ENCODE peak calls at places on chromosomes 6 and 20, in eight cellular contexts. J, N, R, E, S, F, L and M are unnamed samples.

GRCh38 chr20:34538671-34539123 is 19.8 kb upstream of the MAP1LC3A start:
- DNase-seq in R (peak), E (peak), J (peak), S (no peak), L (peak), N (peak), F (no peak), M (peak)

GRCh38 chr20:64244870-64245603 is 10.5 kb upstream of the PCMTD2 start:
- DNase-seq in N (no peak), R (no peak), J (peak), F (no peak), L (no peak), E (no peak), S (no peak), M (no peak)

GRCh38 chr20:52340036-52340634 is 148.6 kb upstream of the ZFP64 start:
- DNase-seq in R (no peak), S (no peak), J (no peak), F (no peak), N (no peak), L (no peak), E (no peak), M (no peak)

GRCh38 chr6:73704260-73704659 is 8.3 kb downstream of the CD109 start:
- DNase-seq in N (no peak), S (no peak), E (no peak), F (no peak), R (no peak), L (no peak), J (no peak), M (no peak)

GRCh38 chr20:6311097-6311496 is 188.3 kb upstream of the FERMT1 start:
- DNase-seq in J (no peak), L (no peak), N (no peak), R (no peak), S (no peak), F (no peak), E (no peak), M (no peak)

GRCh38 chr6:105326216-105326615 is 76.7 kb downstream of the PREP start:
- DNase-seq in E (no peak), S (no peak), N (peak), R (no peak), L (no peak), F (no peak), J (peak), M (no peak)

GRCh38 chr20:59955131-59955796 is 3.0 kb upstream of the CDH26 start:
- DNase-seq in R (no peak), E (peak), S (no peak), F (no peak), N (no peak), L (no peak), J (no peak), M (no peak)

GRCh38 chr6:5422321-5422915 is 161.1 kb downstream of the FARS2 start:
- DNase-seq in J (peak), F (no peak), E (peak), L (peak), R (no peak), S (no peak), N (peak), M (no peak)

GRCh38 chr20:14544688-14545087 is 207.3 kb upstream of the FLRT3 start:
- DNase-seq in J (no peak), F (no peak), L (peak), E (no peak), N (no peak), R (no peak), S (no peak), M (no peak)

GRCh38 chr6:4693158-4693557 is 83.0 kb upstream of the CDYL start:
- DNase-seq in E (no peak), L (no peak), N (no peak), S (no peak), R (no peak), J (no peak), F (no peak), M (no peak)

GRCh38 chr20:48478806-48479550 is 348.8 kb downstream of the PREX1 start:
- DNase-seq in F (no peak), J (no peak), N (no peak), E (no peak), L (no peak), S (no peak), R (no peak), M (no peak)

GRCh38 chr6:43739642-43740091 is 30.3 kb upstream of the VEGFA start:
- DNase-seq in E (no peak), J (no peak), F (no peak), R (no peak), S (peak), N (no peak), L (no peak), M (no peak)

GRCh38 chr6:106849130-106849529 is 125.4 kb downstream of the CD24 start:
- DNase-seq in J (no peak), R (no peak), S (no peak), L (peak), F (no peak), E (no peak), N (no peak), M (no peak)

GRCh38 chr20:3115190-3116107 is 30.9 kb upstream of the AVP start:
- DNase-seq in R (peak), F (no peak), S (no peak), J (no peak), N (peak), L (peak), E (peak), M (no peak)

GRCh38 chr6:24798740-24799540 is at the start of gene ARMH2:
- DNase-seq in L (peak), F (no peak), J (no peak), N (no peak), R (no peak), S (no peak), E (no peak), M (no peak)

GRCh38 chr6:169501128-169501527 is 200.7 kb downstream of the WDR27 start:
- DNase-seq in F (no peak), E (no peak), J (no peak), S (no peak), L (no peak), R (no peak), N (no peak), M (no peak)

GRCh38 chr6:129835691-129836090 is 25.4 kb downstream of the TMEM244 start:
- DNase-seq in J (peak), N (no peak), F (no peak), E (no peak), S (no peak), L (no peak), R (no peak), M (no peak)

GRCh38 chr6:28738396-28738765 is 185.4 kb downstream of the TRIM27 start:
- DNase-seq in S (no peak), N (no peak), J (no peak), L (no peak), E (peak), R (no peak), F (no peak), M (no peak)

GRCh38 chr6:113447088-113447831 is 409.9 kb upstream of the MARCKS start:
- DNase-seq in N (no peak), R (no peak), L (no peak), F (no peak), J (no peak), E (no peak), S (no peak), M (no peak)

GRCh38 chr6:161132384-161132783 is 140.8 kb downstream of the MAP3K4 start:
- DNase-seq in E (no peak), J (no peak), F (no peak), L (no peak), N (no peak), R (no peak), S (no peak), M (no peak)

GRCh38 chr6:125310994-125311649 is 9.4 kb upstream of the HDDC2 start:
- DNase-seq in F (no peak), E (peak), R (peak), L (peak), N (peak), J (no peak), S (no peak), M (no peak)

DNA sequence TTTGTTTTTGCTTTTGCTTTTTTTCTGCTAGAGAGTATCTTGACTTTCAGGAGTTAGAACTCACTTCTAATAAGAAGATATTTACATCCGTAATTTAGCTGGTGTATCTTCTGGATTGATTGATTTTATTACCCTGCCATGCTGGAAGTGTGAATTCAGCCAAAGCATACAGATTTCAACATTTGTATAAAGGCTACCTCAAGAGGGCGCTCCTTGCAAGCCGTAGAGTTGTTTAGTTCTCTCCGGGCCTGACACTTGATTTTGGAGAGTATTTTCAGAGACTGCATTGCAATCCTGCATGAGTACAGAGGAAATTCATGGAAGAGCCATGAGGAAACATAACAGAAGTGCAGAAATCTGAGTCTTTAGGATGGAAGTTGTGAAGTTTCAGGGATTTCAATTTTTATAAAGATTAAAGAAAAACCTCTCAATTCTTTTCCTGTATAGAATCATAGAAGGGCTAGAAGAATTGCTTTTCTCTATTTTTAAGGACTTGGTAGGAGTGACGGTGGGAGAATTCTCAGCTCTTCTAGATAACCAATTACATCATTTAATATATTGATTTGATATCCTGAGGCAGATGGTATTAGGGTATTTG is 66.7 kb upstream of the TIAM2 start:
- DNase-seq in E (peak), S (no peak), L (peak), F (no peak), N (peak), R (peak), J (peak), M (no peak)
- TF ChIP-seq CTCF in E (peak), S (peak), L (peak), F (peak), N (peak), R (peak), J (peak), M (no peak)

GRCh38 chr20:62961799-62962198 is 9.3 kb downstream of the SLC17A9 start:
- DNase-seq in F (no peak), R (no peak), S (no peak), N (no peak), L (no peak), E (no peak), J (no peak), M (no peak)
- TF ChIP-seq CTCF in F (no peak), R (no peak), S (no peak), N (no peak), L (no peak), E (no peak), J (no peak), M (no peak)

GRCh38 chr20:19354950-19355349 is 142.5 kb downstream of the SLC24A3 start:
- DNase-seq in F (no peak), N (no peak), E (no peak), J (no peak), L (no peak), S (no peak), R (no peak), M (no peak)

GRCh38 chr20:19349879-19350278 is 137.4 kb downstream of the SLC24A3 start:
- DNase-seq in F (no peak), N (no peak), S (no peak), L (no peak), J (no peak), R (no peak), E (no peak), M (no peak)

GRCh38 chr20:19347943-19348456 is 135.6 kb downstream of the SLC24A3 start:
- DNase-seq in S (no peak), E (no peak), L (no peak), R (no peak), J (no peak), N (no peak), F (no peak), M (no peak)

GRCh38 chr20:19348582-19348981 is 136.1 kb downstream of the SLC24A3 start:
- DNase-seq in N (no peak), R (no peak), L (no peak), E (no peak), J (no peak), F (no peak), S (no peak), M (no peak)

GRCh38 chr20:19351542-19351941 is 139.1 kb downstream of the SLC24A3 start:
- DNase-seq in L (no peak), E (no peak), N (no peak), J (no peak), R (no peak), F (no peak), S (no peak), M (no peak)
- TF ChIP-seq CTCF in L (no peak), E (peak), N (no peak), J (no peak), R (no peak), F (no peak), S (no peak), M (no peak)

DNA sequence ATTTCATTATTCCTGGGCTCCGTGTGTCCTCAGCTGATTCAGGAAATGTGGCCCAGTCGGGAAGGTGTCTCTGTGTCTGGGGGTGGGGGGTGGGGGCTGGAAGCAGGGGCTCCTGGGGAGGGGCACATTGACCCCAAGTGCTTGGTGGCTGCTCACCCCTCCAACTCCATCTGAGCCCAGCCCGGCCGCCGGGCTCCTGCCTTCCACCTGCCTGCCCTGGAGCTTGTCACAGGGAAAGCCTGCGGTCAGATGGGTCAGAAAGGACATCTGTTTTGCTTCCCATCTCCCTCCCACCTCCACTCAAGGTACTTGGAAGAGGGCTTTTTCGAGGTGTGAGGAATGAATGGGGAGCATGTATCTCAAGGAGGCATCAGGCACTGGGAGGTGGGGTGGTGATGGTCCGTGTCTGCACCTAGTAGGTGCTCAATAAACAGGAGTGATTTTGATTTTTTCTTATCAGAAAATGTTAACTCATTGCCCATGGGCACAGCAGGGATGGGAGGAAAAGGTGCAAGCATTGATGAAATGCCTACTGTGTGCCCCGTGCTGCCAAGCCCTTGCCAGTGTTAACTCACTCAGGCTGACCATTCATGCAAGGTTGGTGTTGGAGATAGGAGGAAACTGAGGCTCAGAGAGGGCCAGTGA is 3.2 kb downstream of the VSTM2L start:
- DNase-seq in L (no peak), J (no peak), E (no peak), F (no peak), S (no peak), N (no peak), R (no peak), M (no peak)
- TF ChIP-seq CTCF in L (no peak), J (no peak), E (no peak), F (no peak), S (no peak), N (no peak), R (no peak), M (no peak)

GRCh38 chr20:62326559-62326958 is 23.8 kb downstream of the ADRM1 start:
- DNase-seq in S (no peak), F (no peak), L (no peak), E (no peak), J (no peak), N (no peak), R (no peak), M (no peak)

GRCh38 chr20:62329389-62330377 is 26.9 kb downstream of the ADRM1 start:
- DNase-seq in S (no peak), L (no peak), J (no peak), E (no peak), R (no peak), N (no peak), F (no peak), M (no peak)

GRCh38 chr20:62328684-62329388 is 26.0 kb downstream of the ADRM1 start:
- DNase-seq in J (no peak), F (no peak), S (no peak), E (no peak), L (no peak), R (no peak), N (no peak), M (no peak)

GRCh38 chr20:62326959-62327725 is 24.3 kb downstream of the ADRM1 start:
- DNase-seq in F (no peak), S (no peak), E (no peak), N (no peak), L (no peak), J (no peak), R (no peak), M (no peak)

DNA sequence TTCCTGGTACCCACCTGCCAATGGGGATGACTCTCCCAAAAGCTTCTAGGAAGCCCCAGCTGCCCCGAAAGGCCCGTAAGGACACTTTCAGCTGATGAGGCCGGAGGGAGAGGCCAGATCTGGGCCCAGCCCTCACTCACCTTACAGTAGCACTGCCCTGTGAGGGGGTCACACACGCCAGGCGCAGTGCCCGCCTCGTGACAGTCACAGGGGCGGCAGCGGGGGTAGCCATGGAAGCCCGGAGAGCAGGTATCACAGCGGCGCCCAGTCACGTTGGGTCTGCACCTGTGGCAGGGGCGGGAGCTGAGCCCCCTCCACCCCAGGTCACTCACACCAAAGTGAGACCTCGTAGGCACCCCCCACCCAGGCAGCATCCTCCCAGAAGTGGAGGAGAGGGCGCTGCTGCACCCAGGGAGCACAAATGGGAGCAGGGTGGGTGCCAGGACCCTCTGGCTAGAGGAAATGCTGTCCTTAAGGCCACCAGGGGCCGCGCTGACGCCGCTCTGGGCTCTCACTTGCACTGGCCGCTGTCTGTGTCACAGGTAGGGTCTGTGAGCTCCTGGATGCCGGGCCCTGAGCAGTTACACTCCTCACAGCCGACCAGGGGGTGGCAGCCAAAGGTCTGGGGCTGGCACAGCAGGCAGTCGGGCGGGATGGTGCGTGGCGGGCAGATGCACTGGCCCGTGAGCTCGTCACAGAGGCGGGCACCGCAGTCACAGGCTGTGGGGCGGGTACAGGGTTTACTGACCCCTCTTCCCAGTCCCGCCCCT is 25.1 kb downstream of the ADRM1 start:
- DNase-seq in J (no peak), L (no peak), F (no peak), S (no peak), R (no peak), N (no peak), E (no peak), M (no peak)
- TF ChIP-seq CTCF in J (no peak), L (no peak), F (no peak), S (no peak), R (no peak), N (no peak), E (no peak), M (no peak)

GRCh38 chr6:139602577-139602976 is 228.1 kb upstream of the CITED2 start:
- DNase-seq in E (peak), N (no peak), F (no peak), R (no peak), J (no peak), S (no peak), L (peak), M (no peak)

GRCh38 chr6:139600919-139601470 is 226.5 kb upstream of the CITED2 start:
- DNase-seq in S (no peak), L (no peak), E (no peak), R (no peak), J (no peak), F (no peak), N (no peak), M (no peak)

GRCh38 chr6:139597781-139598368 is 223.4 kb upstream of the CITED2 start:
- DNase-seq in J (peak), S (peak), F (peak), E (peak), R (no peak), L (no peak), N (peak), M (no peak)

GRCh38 chr6:139597087-139597763 is 222.8 kb upstream of the CITED2 start:
- DNase-seq in R (no peak), J (no peak), E (peak), L (no peak), F (no peak), S (no peak), N (no peak), M (no peak)

GRCh38 chr6:139600313-139600712 is 225.9 kb upstream of the CITED2 start:
- DNase-seq in F (no peak), N (no peak), J (no peak), L (no peak), S (no peak), R (no peak), E (no peak), M (no peak)
- TF ChIP-seq CTCF in F (no peak), N (no peak), J (no peak), L (no peak), S (no peak), R (no peak), E (no peak), M (no peak)

GRCh38 chr6:47477497-47478232 is at the start of gene CD2AP:
- DNase-seq in S (peak), J (peak), N (peak), L (peak), E (peak), R (peak), F (peak), M (peak)
- TF ChIP-seq CTCF in S (no peak), J (no peak), N (no peak), L (no peak), E (peak), R (no peak), F (peak), M (no peak)